ENCODE peak calls at places on chromosome 18, in four cellular contexts. I is H1, N is NT2/D1, S is HepG2. L is an unnamed sample.

GRCh38 chr18:48946329-48946835 is 4.4 kb downstream of the SMAD7 start:
- DNase-seq in I (no peak), N (no peak), S (peak), L (no peak)

GRCh38 chr18:49025767-49026500 is 75.2 kb upstream of the SMAD7 start:
- DNase-seq in N (no peak), S (no peak), I (peak), L (no peak)

GRCh38 chr18:48541026-48541746 is 2.4 kb downstream of the CTIF start:
- DNase-seq in I (peak), S (no peak), N (no peak), L (peak)

GRCh38 chr18:57267368-57267767 is 85.0 kb upstream of the ST8SIA3 start:
- DNase-seq in N (no peak), I (no peak), S (no peak), L (no peak)

GRCh38 chr18:37533647-37534565 is 31.7 kb downstream of the CELF4 start:
- DNase-seq in S (no peak), I (no peak), N (no peak), L (no peak)

GRCh38 chr18:11272516-11272915 is 123.1 kb upstream of the PIEZO2 start:
- DNase-seq in I (no peak), N (no peak), S (no peak), L (no peak)

GRCh38 chr18:61556862-61557261 is 223.6 kb downstream of the CDH20 start:
- DNase-seq in I (no peak), N (no peak), S (no peak), L (no peak)

GRCh38 chr18:7567487-7568425 is 640 bp downstream of the PTPRM start:
- DNase-seq in I (peak), N (no peak), S (no peak), L (peak)

GRCh38 chr18:79912409-79912991 is 39.0 kb downstream of the SLC66A2 start:
- DNase-seq in I (no peak), S (no peak), N (no peak), L (no peak)

GRCh38 chr18:26685438-26686173 is 137.3 kb upstream of the KCTD1 start:
- DNase-seq in S (peak), N (no peak), I (peak), L (no peak)

GRCh38 chr18:64749884-64750283 is 601.0 kb upstream of the LINC00305 start:
- DNase-seq in N (no peak), I (no peak), S (no peak), L (no peak)

GRCh38 chr18:60413944-60414547 is 41.5 kb upstream of the MC4R start:
- DNase-seq in I (peak), N (no peak), S (peak), L (no peak)

GRCh38 chr18:14970027-14970426 is 222.1 kb downstream of the ANKRD30B start:
- DNase-seq in I (no peak), S (no peak), N (no peak), L (no peak)

GRCh38 chr18:10235553-10235952 is 218.9 kb upstream of the APCDD1 start:
- DNase-seq in N (no peak), S (no peak), I (no peak), L (no peak)

GRCh38 chr18:27696148-27696547 is 480.8 kb downstream of the CDH2 start:
- DNase-seq in N (no peak), I (no peak), S (no peak), L (no peak)

GRCh38 chr18:27843783-27844415 is 333.0 kb downstream of the CDH2 start:
- DNase-seq in I (no peak), S (no peak), N (no peak), L (no peak)

GRCh38 chr18:28267878-28268625 is 91.1 kb upstream of the CDH2 start:
- DNase-seq in N (no peak), S (no peak), I (no peak), L (no peak)

GRCh38 chr18:3948958-3949357 is 499.0 kb downstream of the TGIF1 start:
- DNase-seq in N (no peak), S (no peak), I (no peak), L (no peak)

GRCh38 chr18:29034113-29034856 is 857.4 kb upstream of the CDH2 start:
- DNase-seq in I (no peak), N (no peak), S (no peak), L (no peak)

GRCh38 chr18:50973367-50974126 is 5.7 kb downstream of the ELAC1 start:
- DNase-seq in I (no peak), N (no peak), S (peak), L (no peak)

GRCh38 chr18:7329036-7329435 is 98.1 kb downstream of the LRRC30 start:
- DNase-seq in I (no peak), N (no peak), S (no peak), L (no peak)

GRCh38 chr18:44870631-44871502 is 190.2 kb downstream of the SETBP1 start:
- DNase-seq in I (no peak), N (no peak), S (no peak), L (no peak)

GRCh38 chr18:50056185-50056584 is 138.8 kb downstream of the MYO5B start:
- DNase-seq in S (no peak), N (no peak), I (no peak), L (no peak)

GRCh38 chr18:58891753-58892152 is 27.1 kb downstream of the ZNF532 start:
- DNase-seq in I (no peak), N (no peak), S (no peak), L (no peak)

GRCh38 chr18:56575819-56576663 is 62.4 kb downstream of the TXNL1 start:
- DNase-seq in S (peak), N (peak), I (no peak), L (peak)

GRCh38 chr18:79395761-79396404 is at the start of gene NFATC1:
- DNase-seq in S (no peak), N (peak), I (peak), L (peak)

GRCh38 chr18:34357944-34358580 is 133.3 kb upstream of the NOL4 start:
- DNase-seq in I (no peak), N (no peak), S (no peak), L (no peak)

GRCh38 chr18:67608909-67609308 is 92.4 kb upstream of the DSEL start:
- DNase-seq in N (no peak), I (no peak), S (no peak), L (no peak)

DNA sequence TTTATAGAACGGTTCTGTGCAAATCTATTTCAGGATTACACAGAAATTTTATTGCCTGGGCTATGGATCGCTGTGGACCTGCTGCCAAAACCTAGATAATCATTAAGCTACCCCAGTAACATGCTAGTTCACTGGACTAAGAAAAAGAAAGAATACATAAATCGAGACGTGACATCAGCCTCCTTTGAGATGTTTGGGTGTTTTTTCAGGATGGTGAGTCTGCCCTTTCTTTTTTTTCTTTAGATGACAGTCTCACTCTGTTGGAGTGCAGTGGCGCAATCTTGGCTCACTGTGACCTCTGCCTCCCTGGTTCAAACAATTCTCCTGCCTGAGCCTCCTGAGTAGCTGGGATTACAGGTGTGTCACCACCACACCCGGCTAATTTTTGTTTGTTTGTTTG is 52.0 kb downstream of the FHOD3 start:
- DNase-seq in N (no peak), I (no peak), S (no peak), L (no peak)
- TF ChIP-seq SUZ12 in N (no peak), I (no peak), S (no peak), L (no peak)

DNA sequence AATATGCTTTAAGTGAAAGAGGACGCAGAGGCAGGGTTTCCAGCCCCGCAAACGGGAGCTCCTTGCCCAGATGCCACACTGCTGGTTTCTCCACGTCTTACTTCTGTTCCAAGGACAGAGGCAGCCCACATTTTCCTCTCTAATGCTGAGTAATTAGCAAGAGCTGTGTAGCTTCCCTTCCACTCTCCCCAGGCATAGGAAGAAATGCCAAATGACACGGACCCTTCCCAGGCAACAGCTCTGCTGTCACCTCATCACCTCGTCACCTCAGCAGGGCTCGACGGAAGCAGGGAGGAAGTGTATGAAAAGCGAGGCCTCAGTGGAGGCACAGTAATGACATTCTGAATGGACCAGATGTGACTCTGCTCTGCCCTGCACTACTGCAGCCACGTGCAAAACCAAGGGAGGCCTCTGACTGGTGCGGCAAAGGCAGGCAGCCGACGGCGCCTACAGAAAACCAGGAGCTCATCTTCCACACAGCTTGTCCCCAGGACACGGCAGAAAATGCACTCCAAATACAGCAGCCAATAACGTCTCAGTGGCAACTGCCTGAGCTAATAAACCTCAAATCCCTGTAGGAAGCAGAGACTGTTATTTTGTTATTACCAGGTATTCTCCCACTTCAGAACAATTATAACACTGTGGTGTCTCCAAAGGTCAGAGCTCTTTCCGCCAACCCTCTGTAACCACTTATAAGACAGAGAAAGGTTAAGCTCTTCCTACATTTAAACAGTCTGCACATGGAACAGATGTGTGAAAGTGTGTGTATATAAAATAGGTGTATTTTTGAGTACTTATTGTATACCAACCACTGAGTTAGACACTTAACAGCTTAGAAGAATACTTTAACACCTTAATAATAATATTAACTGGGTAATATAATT is 64.3 kb downstream of the FBXO15 start:
- DNase-seq in N (no peak), I (no peak), S (no peak), L (no peak)
- TF ChIP-seq SUZ12 in N (no peak), I (no peak), S (no peak), L (no peak)

DNA sequence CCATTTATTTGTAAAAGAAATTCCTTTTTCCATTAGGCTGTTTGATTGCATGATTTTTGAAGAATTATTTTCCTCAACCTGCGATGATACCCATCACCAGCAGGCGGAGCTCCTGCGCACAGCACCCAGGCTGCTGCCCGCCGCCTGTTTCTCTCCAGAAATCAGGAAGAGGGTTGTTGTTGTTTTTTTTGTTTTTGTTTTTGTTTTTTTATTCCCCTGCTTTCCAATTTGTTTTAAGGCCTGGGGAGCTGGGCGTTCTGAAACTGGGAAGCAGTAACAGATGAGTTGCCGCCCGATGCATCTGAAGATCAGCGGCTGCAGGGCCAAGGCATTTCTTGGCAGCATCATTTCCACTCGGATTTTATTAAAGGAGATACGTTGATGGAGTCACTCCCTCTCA is 132.1 kb downstream of the MBP start:
- DNase-seq in N (no peak), I (peak), S (no peak), L (peak)
- TF ChIP-seq SUZ12 in N (no peak), I (no peak), S (no peak), L (no peak)

GRCh38 chr18:5779922-5780321 is 115.4 kb downstream of the TMEM200C start:
- DNase-seq in N (no peak), S (no peak), I (no peak), L (no peak)
- TF ChIP-seq SUZ12 in N (no peak), S (no peak), I (no peak), L (no peak)

GRCh38 chr18:13556497-13556896 is 169.9 kb downstream of the FAM210A start:
- DNase-seq in I (no peak), N (no peak), S (no peak), L (no peak)
- TF ChIP-seq SUZ12 in I (no peak), N (no peak), S (no peak), L (no peak)

GRCh38 chr18:62957885-62958472 is 242.6 kb downstream of the PHLPP1 start:
- DNase-seq in N (no peak), I (peak), S (peak), L (no peak)
- TF ChIP-seq SUZ12 in N (no peak), I (no peak), S (no peak), L (no peak)